ENCODE peak calls at places on chromosomes 2 and 18, in nine cellular contexts. F is NCI-H1436 treated with DMSO at 0.1 percent for 48 hours; A is activated CD4-positive, alpha-beta T cell treated with anti-CD3 and anti-CD28 coated beads, Interleukin-2, amount 50 U/mL, for 1 hour; B is stimulated activated naive CD8-positive, alpha-beta T cell treated with anti-CD3 and anti-CD28 coated beads, Interleukin-15, Interleukin-2, amounts not matched to agents 100 U/mL and 50 U/mL, for 24 hours; R is K562; Z is sigmoid colon; C is NCI-H2107; V is GM12878; X is NCI-H69. M is an unnamed sample.
A peak's percentile ranks its signal among the peaks of the same experiment; 100 is the strongest.

GRCh38 chr2:202015471-202015870 is 18.2 kb upstream of the FZD7 start:
- DNase-seq in A (no peak), Z (no peak), C (no peak), B (no peak), X (no peak), F (no peak), R (peak; percentile 13), V (no peak), M (no peak)

GRCh38 chr18:25351773-25352628 is at the start of gene ZNF521:
- DNase-seq in F (peak; percentile 10), V (no peak), A (peak; percentile 3), X (peak; percentile 99), Z (peak; percentile 94), B (peak; percentile 59), C (no peak), R (peak; percentile 92), M (peak; percentile 18)

GRCh38 chr2:74514368-74515270 is at the start of gene TLX2:
- DNase-seq in R (no peak), A (no peak), B (no peak), X (peak; percentile 33), C (no peak), Z (peak; percentile 54), F (no peak), V (no peak), M (no peak)

GRCh38 chr2:145906356-145906755 is 1386.4 kb upstream of the ZEB2 start:
- DNase-seq in A (no peak), V (no peak), R (no peak), C (no peak), Z (no peak), B (no peak), F (no peak), X (no peak), M (peak; percentile 70)

GRCh38 chr2:238821391-238821790 is 26.5 kb upstream of the TWIST2 start:
- DNase-seq in A (no peak), V (no peak), C (no peak), X (no peak), R (no peak), B (no peak), F (no peak), Z (no peak), M (no peak)

GRCh38 chr2:178142274-178143065 is 30.2 kb downstream of the RBM45 start:
- DNase-seq in C (peak; percentile 43), F (no peak), V (no peak), B (no peak), A (no peak), Z (no peak), R (no peak), X (peak; percentile 44), M (no peak)

GRCh38 chr18:28158083-28158581 is 18.8 kb downstream of the CDH2 start:
- DNase-seq in R (no peak), A (no peak), B (no peak), V (no peak), X (peak; percentile 10), Z (no peak), C (no peak), F (no peak), M (no peak)

GRCh38 chr2:168929031-168929430 is 27.9 kb downstream of the G6PC2 start:
- DNase-seq in R (no peak), X (no peak), B (no peak), C (no peak), A (no peak), V (no peak), F (no peak), Z (no peak), M (no peak)

GRCh38 chr2:42872736-42873135 is 80.4 kb upstream of the HAAO start:
- DNase-seq in V (no peak), B (no peak), A (no peak), F (no peak), X (no peak), Z (no peak), C (no peak), R (no peak), M (no peak)

GRCh38 chr18:24395049-24395780 is 2.4 kb downstream of the OSBPL1A start:
- DNase-seq in X (peak; percentile 49), C (no peak), V (no peak), R (no peak), F (no peak), Z (no peak), B (no peak), A (no peak), M (no peak)

GRCh38 chr2:74007120-74007519 is 22.4 kb downstream of the TET3 start:
- DNase-seq in R (no peak), X (peak; percentile 3), A (no peak), V (no peak), Z (no peak), C (no peak), F (no peak), B (no peak), M (no peak)

GRCh38 chr2:128312411-128312810 is 6.3 kb downstream of the HS6ST1 start:
- DNase-seq in R (no peak), C (no peak), A (no peak), X (no peak), F (no peak), V (no peak), Z (no peak), B (no peak), M (no peak)

GRCh38 chr2:238069021-238069709 is 8.4 kb downstream of the SCLY start:
- DNase-seq in V (no peak), A (peak; percentile 6), X (no peak), R (no peak), F (no peak), Z (no peak), C (no peak), B (no peak), M (no peak)

GRCh38 chr2:124369181-124369580 is 344.1 kb downstream of the CNTNAP5 start:
- DNase-seq in F (no peak), X (no peak), A (no peak), B (no peak), C (no peak), Z (no peak), V (no peak), R (no peak), M (no peak)

GRCh38 chr2:120661551-120661950 is 74.1 kb upstream of the GLI2 start:
- DNase-seq in R (no peak), C (no peak), Z (peak; percentile 66), F (no peak), X (peak; percentile 88), B (no peak), V (no peak), A (no peak), M (no peak)

GRCh38 chr2:218732761-218733158 is 22.1 kb downstream of the TTLL4 start:
- DNase-seq in A (no peak), F (no peak), B (no peak), R (no peak), V (no peak), X (no peak), C (no peak), Z (no peak), M (no peak)

GRCh38 chr2:164739966-164740365 is 101.7 kb downstream of the COBLL1 start:
- DNase-seq in Z (no peak), B (no peak), V (no peak), R (no peak), X (no peak), A (no peak), C (no peak), F (no peak), M (no peak)

GRCh38 chr2:241771286-241772062 is 5.1 kb upstream of the GAL3ST2 start:
- DNase-seq in V (no peak), Z (peak; percentile 81), F (no peak), B (no peak), C (no peak), R (no peak), A (no peak), X (no peak), M (no peak)

GRCh38 chr2:1837022-1837421 is 92.7 kb upstream of the PXDN start:
- DNase-seq in V (no peak), C (peak; percentile 50), F (no peak), X (peak; percentile 85), A (no peak), Z (no peak), R (no peak), B (no peak), M (no peak)

GRCh38 chr2:224175010-224175409 is 135.9 kb upstream of the SERPINE2 start:
- DNase-seq in B (no peak), A (no peak), R (peak; percentile 42), V (no peak), X (no peak), C (no peak), F (no peak), Z (no peak), M (no peak)

GRCh38 chr2:226467221-226467620 is 332.4 kb downstream of the IRS1 start:
- DNase-seq in R (no peak), X (peak; percentile 6), B (no peak), V (no peak), Z (no peak), F (no peak), A (no peak), C (no peak), M (no peak)

GRCh38 chr2:160238392-160238791 is 38.3 kb upstream of the ITGB6 start:
- DNase-seq in X (no peak), R (no peak), C (no peak), V (no peak), B (no peak), Z (no peak), A (no peak), F (no peak), M (no peak)

GRCh38 chr2:38930600-38930999 is 40.9 kb downstream of the ARHGEF33 start:
- DNase-seq in Z (no peak), R (no peak), V (no peak), B (no peak), C (no peak), F (no peak), X (no peak), A (no peak), M (no peak)

GRCh38 chr2:237685408-237685807 is 58.0 kb downstream of the LRRFIP1 start:
- DNase-seq in C (no peak), R (no peak), X (peak; percentile 41), B (no peak), F (no peak), Z (peak; percentile 40), V (no peak), A (no peak), M (no peak)

M was measured in HCT116.